ENCODE peak calls at places on chromosomes 2 and 18, in five cellular contexts. K is HepG2, G is K562, C is H1, T is GM12878. J is an unnamed sample.

GRCh38 chr2:21415234-21415633 is 291.5 kb downstream of the TDRD15 start:
- DNase-seq in K (peak; percentile 23), T (no peak), G (peak; percentile 7), C (no peak), J (peak; percentile 56)

GRCh38 chr2:72871880-72872279 is 15.3 kb upstream of the SPR start:
- DNase-seq in G (no peak), K (no peak), C (no peak), T (no peak), J (no peak)

GRCh38 chr2:68031546-68032160 is 31.2 kb downstream of the C1D start:
- DNase-seq in C (no peak), G (peak; percentile 46), K (peak; percentile 64), T (peak; percentile 12), J (no peak)

GRCh38 chr2:114001152-114001551 is 111.3 kb downstream of the ACTR3 start:
- DNase-seq in C (no peak), G (no peak), T (no peak), K (no peak), J (no peak)

GRCh38 chr2:64982932-64983331 is 6.3 kb upstream of the SLC1A4 start:
- DNase-seq in K (peak; percentile 56), T (no peak), C (no peak), G (no peak), J (no peak)

GRCh38 chr2:26693287-26693849 is 846 bp downstream of the KCNK3 start:
- DNase-seq in T (no peak), G (no peak), C (no peak), K (no peak), J (no peak)

GRCh38 chr2:172404824-172405223 is 22.6 kb upstream of the ITGA6 start:
- DNase-seq in C (no peak), G (no peak), T (no peak), K (no peak), J (no peak)

GRCh38 chr2:165203689-165204559 is at the start of gene SCN3A:
- DNase-seq in T (no peak), C (no peak), K (peak; percentile 54), G (peak; percentile 8), J (peak; percentile 17)

GRCh38 chr18:57970356-57971095 is 73.5 kb upstream of the NEDD4L start:
- DNase-seq in C (peak; percentile 3), G (peak; percentile 22), T (no peak), K (peak; percentile 37), J (peak; percentile 76)

GRCh38 chr2:241796209-241796608 is 12.8 kb upstream of the NEU4 start:
- DNase-seq in G (no peak), C (no peak), T (no peak), K (no peak), J (no peak)

GRCh38 chr2:207871911-207872310 is 102.2 kb upstream of the FZD5 start:
- DNase-seq in G (no peak), K (no peak), C (no peak), T (no peak), J (no peak)

GRCh38 chr2:181678033-181678586 is 2.2 kb downstream of the NEUROD1 start:
- DNase-seq in T (no peak), G (peak; percentile 52), K (peak; percentile 45), C (no peak), J (peak; percentile 94)

GRCh38 chr18:13229021-13229671 is 10.6 kb downstream of the LDLRAD4 start:
- DNase-seq in C (no peak), K (no peak), G (no peak), T (no peak), J (no peak)

GRCh38 chr2:99597616-99598015 is 107.8 kb upstream of the REV1 start:
- DNase-seq in G (no peak), C (no peak), K (no peak), T (no peak), J (no peak)

GRCh38 chr2:101064868-101065549 is 62.9 kb downstream of the RPL31 start:
- DNase-seq in G (no peak), T (no peak), C (no peak), K (peak; percentile 98), J (no peak)

GRCh38 chr2:191521608-191522208 is 156.2 kb upstream of the NABP1 start:
- DNase-seq in G (peak; percentile 7), C (no peak), K (peak; percentile 40), T (no peak), J (no peak)

GRCh38 chr2:119212139-119212800 is 11.4 kb upstream of the STEAP3 start:
- DNase-seq in C (no peak), K (no peak), T (no peak), G (no peak), J (no peak)

GRCh38 chr2:493278-493677 is 183.9 kb downstream of the TMEM18 start:
- DNase-seq in K (no peak), C (no peak), G (no peak), T (no peak), J (no peak)

GRCh38 chr2:49044265-49044664 is 110.0 kb downstream of the FSHR start:
- DNase-seq in T (no peak), K (no peak), G (no peak), C (no peak), J (no peak)

GRCh38 chr2:75054296-75054695 is 95.9 kb downstream of the POLE4 start:
- DNase-seq in C (no peak), T (no peak), G (no peak), K (no peak), J (no peak)

GRCh38 chr2:160351978-160352377 is 141.6 kb downstream of the RBMS1 start:
- DNase-seq in G (no peak), C (no peak), T (no peak), K (no peak), J (no peak)

GRCh38 chr2:150036622-150037021 is 449.0 kb upstream of the MMADHC start:
- DNase-seq in G (no peak), K (no peak), C (no peak), T (no peak), J (no peak)
- TF ChIP-seq ATF2 in G (no peak), K (no peak), C (no peak), T (no peak), J (no peak)

GRCh38 chr18:59609654-59610053 is 87.6 kb downstream of the CCBE1 start:
- DNase-seq in K (no peak), G (no peak), C (no peak), T (no peak), J (no peak)
- TF ChIP-seq ATF2 in K (no peak), G (no peak), C (no peak), T (no peak), J (no peak)

GRCh38 chr2:196233033-196233807 is 61.8 kb upstream of the STK17B start:
- DNase-seq in K (no peak), T (no peak), G (no peak), C (no peak), J (no peak)
- TF ChIP-seq ATF2 in K (no peak), T (no peak), G (no peak), C (no peak), J (no peak)

DNA sequence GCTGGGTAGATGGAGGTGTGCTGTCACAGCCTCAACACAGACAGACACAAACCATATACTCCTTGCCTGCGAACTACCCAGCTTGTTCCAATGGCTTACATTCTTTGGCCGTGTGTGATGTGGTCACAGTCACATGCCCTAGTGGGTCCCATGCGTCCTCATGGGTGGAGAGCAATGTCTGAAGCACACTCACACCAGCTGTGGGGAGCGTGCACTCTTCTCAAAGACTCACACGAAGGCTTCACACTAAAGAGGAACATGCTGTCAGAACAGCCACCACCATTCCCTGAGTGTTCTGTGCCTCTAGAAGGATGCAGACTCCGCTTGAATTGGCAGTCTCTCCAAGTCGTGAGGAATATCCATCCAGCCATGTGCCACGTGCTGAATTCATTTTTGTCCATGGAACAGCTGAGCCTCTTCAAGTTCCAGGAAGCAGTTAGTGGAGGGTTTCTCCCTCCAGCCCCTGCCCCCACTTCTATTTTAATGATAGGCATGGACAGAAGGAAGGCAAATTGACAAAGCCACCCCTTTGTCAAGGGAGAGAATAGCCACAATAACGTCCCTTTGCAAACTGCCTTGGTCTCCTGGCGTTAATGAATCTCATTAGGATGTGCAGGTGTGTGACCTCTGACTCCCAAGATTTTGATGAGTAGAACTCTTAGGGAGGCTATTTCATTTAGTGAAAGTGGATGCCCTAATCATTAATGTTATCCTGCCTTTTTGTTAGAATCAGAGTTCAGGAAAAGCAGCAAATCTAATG is 464.3 kb upstream of the ID2 start:
- DNase-seq in G (no peak), T (no peak), C (no peak), K (no peak), J (no peak)
- TF ChIP-seq ATF2 in G (no peak), T (no peak), C (no peak), K (no peak), J (no peak)

GRCh38 chr2:170813611-170814550 is 2.8 kb upstream of the GAD1 start:
- DNase-seq in T (no peak), K (peak; percentile 41), G (peak; percentile 67), C (no peak), J (peak; percentile 83)
- TF ChIP-seq ATF2 in T (no peak), K (peak; percentile 25), G (no peak), C (peak; percentile 12), J (no peak)

DNA sequence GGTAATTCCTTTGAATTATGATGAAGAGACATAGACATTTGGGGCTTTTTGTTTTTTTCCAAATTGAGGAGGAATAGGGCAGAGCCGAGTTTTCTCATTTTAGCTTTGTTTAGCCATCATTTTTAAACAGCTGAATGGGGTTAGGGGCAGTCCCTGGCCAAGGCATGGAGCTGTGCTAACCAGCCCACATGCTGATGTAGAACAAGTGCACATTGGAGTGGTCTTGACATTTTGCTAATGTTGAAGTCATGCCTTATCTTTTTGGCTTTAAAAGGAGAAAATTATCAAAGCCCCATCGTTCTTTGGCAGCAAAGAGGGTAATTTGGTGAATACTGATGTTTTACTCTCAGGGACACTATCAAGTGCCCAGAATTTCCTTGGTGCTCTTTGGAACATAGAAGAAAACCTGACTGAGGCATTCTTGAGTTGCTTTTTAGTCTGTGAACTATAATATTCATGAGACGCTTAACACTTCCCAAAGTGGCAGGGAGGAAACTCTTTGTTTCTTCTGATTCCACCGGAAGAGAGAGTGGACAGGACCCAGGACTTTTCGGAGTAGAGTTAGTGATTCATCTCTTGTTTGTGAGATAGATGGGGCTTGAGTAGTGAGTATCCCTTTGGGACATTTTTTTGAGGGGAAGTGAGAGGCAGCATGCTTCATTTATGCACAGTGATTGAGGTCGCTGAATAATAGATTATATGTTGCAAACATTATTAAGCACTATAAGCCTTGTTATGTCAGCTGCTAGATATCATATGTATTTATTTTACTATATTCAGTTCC is 45.0 kb downstream of the MTA3 start:
- DNase-seq in T (no peak), G (no peak), K (no peak), C (no peak), J (no peak)
- TF ChIP-seq ATF2 in T (no peak), G (no peak), K (no peak), C (no peak), J (no peak)

J was measured in WTC11.